ENCODE peak calls at places on chromosomes 16 and 17, in five cellular contexts. D is NCI-H187, E is OCI-LY7, I is iPS DF 19.7, J is kidney tubule cell. U is an unnamed sample.

GRCh38 chr16:546909-547770 is 13.1 kb upstream of the PRR35 start:
- DNase-seq in D (peak; percentile 57), E (no peak), I (no peak), J (peak; percentile 48), U (no peak)

GRCh38 chr17:81440511-81441244 is 45.4 kb downstream of the BAHCC1 start:
- DNase-seq in D (no peak), E (peak; percentile 81), I (no peak), J (no peak), U (no peak)

GRCh38 chr16:21070564-21070963 is 80.1 kb downstream of the DNAH3 start:
- DNase-seq in D (no peak), E (no peak), I (no peak), J (no peak), U (no peak)

GRCh38 chr16:90047714-90048346 is 28.6 kb upstream of the DBNDD1 start:
- DNase-seq in D (no peak), E (no peak), I (no peak), J (no peak), U (no peak)

GRCh38 chr17:47850692-47851573 is at the start of gene SP6:
- DNase-seq in D (peak; percentile 58), E (no peak), I (no peak), J (peak; percentile 92), U (no peak)

GRCh38 chr17:19345067-19345460 is 17.5 kb downstream of the B9D1 start:
- DNase-seq in D (no peak), E (no peak), I (no peak), J (no peak), U (no peak)

GRCh38 chr16:30113031-30113710 is at the start of gene GDPD3:
- DNase-seq in D (no peak), E (no peak), I (no peak), J (peak; percentile 54), U (no peak)

GRCh38 chr16:58507195-58507962 is 7.4 kb downstream of the NDRG4 start:
- DNase-seq in D (no peak), E (no peak), I (no peak), J (no peak), U (no peak)

GRCh38 chr17:5508855-5509254 is 22.5 kb downstream of the MIS12 start:
- DNase-seq in D (peak; percentile 54), E (no peak), I (peak; percentile 47), J (peak; percentile 85), U (no peak)

GRCh38 chr17:42441717-42442565 is 16.7 kb upstream of the ATP6V0A1 start:
- DNase-seq in D (no peak), E (no peak), I (no peak), J (no peak), U (no peak)

GRCh38 chr17:49390548-49391324 is 23.9 kb downstream of the PHB1 start:
- DNase-seq in D (no peak), E (peak; percentile 80), I (no peak), J (peak; percentile 66), U (no peak)

GRCh38 chr17:44376124-44376523 is 12.5 kb upstream of the FAM171A2 start:
- DNase-seq in D (no peak), E (peak; percentile 49), I (no peak), J (no peak), U (no peak)

GRCh38 chr16:77499373-77500285 is 64.8 kb upstream of the ADAMTS18 start:
- DNase-seq in D (no peak), E (no peak), I (no peak), J (peak; percentile 52), U (peak; percentile 60)

GRCh38 chr17:78316867-78317816 is 42.7 kb downstream of the SOCS3 start:
- DNase-seq in D (no peak), E (no peak), I (no peak), J (peak; percentile 90), U (no peak)